ENCODE peak calls at places on chromosomes 12 and 14, in eight cellular contexts. Q, V, D, P, Z, G, C and L are unnamed samples.

GRCh38 chr14:92886337-92886736 is 36.6 kb upstream of the CHGA start:
- DNase-seq in Q (no peak), G (no peak), P (no peak), Z (no peak), C (no peak), V (no peak), D (no peak), L (no peak)

GRCh38 chr14:64476438-64476837 is 11.1 kb downstream of the AKAP5 start:
- DNase-seq in Q (no peak), D (no peak), Z (no peak), P (no peak), C (no peak), G (no peak), V (no peak), L (no peak)

GRCh38 chr12:125467363-125467762 is 402.1 kb downstream of the AACS start:
- DNase-seq in Z (no peak), V (no peak), G (no peak), P (no peak), D (no peak), C (no peak), Q (no peak), L (no peak)

GRCh38 chr14:20302042-20302761 is 3.5 kb downstream of the TTC5 start:
- DNase-seq in V (no peak), P (no peak), D (no peak), C (no peak), G (no peak), Z (no peak), Q (peak; percentile 20), L (no peak)

GRCh38 chr12:69392146-69392928 is 32.8 kb downstream of the YEATS4 start:
- DNase-seq in Z (no peak), G (peak; percentile 14), P (no peak), D (no peak), C (peak; percentile 10), V (no peak), Q (no peak), L (no peak)

GRCh38 chr12:128510527-128510926 is 243.6 kb downstream of the TMEM132C start:
- DNase-seq in G (no peak), D (no peak), P (no peak), C (no peak), Z (no peak), V (no peak), Q (no peak), L (no peak)

GRCh38 chr12:64796205-64796845 is 28.1 kb upstream of the TBC1D30 start:
- DNase-seq in D (no peak), Z (no peak), G (peak; percentile 88), C (peak; percentile 89), P (peak; percentile 65), V (peak; percentile 92), Q (peak; percentile 94), L (no peak)

GRCh38 chr12:47021298-47021697 is 58.1 kb upstream of the PCED1B start:
- DNase-seq in C (peak; percentile 65), Z (no peak), G (peak; percentile 93), Q (peak; percentile 85), P (peak; percentile 11), V (peak; percentile 46), D (no peak), L (no peak)

GRCh38 chr12:24839268-24839791 is 109.6 kb downstream of the BCAT1 start:
- DNase-seq in V (no peak), Q (peak; percentile 39), Z (no peak), D (no peak), G (no peak), P (no peak), C (peak; percentile 67), L (no peak)

GRCh38 chr12:111584959-111585358 is 14.2 kb downstream of the ATXN2 start:
- DNase-seq in G (peak; percentile 78), D (no peak), V (no peak), Q (peak; percentile 18), C (no peak), Z (peak; percentile 14), P (no peak), L (no peak)

GRCh38 chr12:47990351-47991105 is 13.7 kb downstream of the COL2A1 start:
- DNase-seq in Z (peak; percentile 16), V (no peak), G (no peak), Q (peak; percentile 42), P (peak; percentile 29), D (no peak), C (peak; percentile 85), L (no peak)

GRCh38 chr12:122304924-122305323 is 38.6 kb upstream of the VPS33A start:
- DNase-seq in P (no peak), V (no peak), G (peak; percentile 8), Z (no peak), C (no peak), Q (no peak), D (no peak), L (no peak)

GRCh38 chr12:74530676-74531075 is 7.0 kb upstream of the ATXN7L3B start:
- DNase-seq in V (no peak), P (no peak), Z (no peak), D (no peak), Q (no peak), G (peak; percentile 25), C (no peak), L (no peak)

GRCh38 chr12:8036366-8036765 is 3.9 kb downstream of the FOXJ2 start:
- DNase-seq in Z (peak; percentile 82), V (no peak), G (no peak), D (no peak), P (no peak), Q (no peak), C (no peak), L (no peak)

GRCh38 chr12:104507672-104508071 is 50.9 kb downstream of the CHST11 start:
- DNase-seq in Z (no peak), Q (no peak), D (no peak), G (no peak), V (no peak), P (no peak), C (no peak), L (no peak)

GRCh38 chr14:96253140-96253539 is 2.9 kb upstream of the BDKRB1 start:
- DNase-seq in C (no peak), V (no peak), Z (no peak), G (peak; percentile 68), P (no peak), D (no peak), Q (peak; percentile 92), L (no peak)

GRCh38 chr14:69664190-69664742 is 52.9 kb downstream of the SUSD6 start:
- DNase-seq in Q (no peak), G (no peak), Z (no peak), C (no peak), D (no peak), V (no peak), P (no peak), L (no peak)

GRCh38 chr14:69660344-69661193 is 49.2 kb downstream of the SUSD6 start:
- DNase-seq in G (no peak), P (no peak), V (no peak), C (peak; percentile 66), D (no peak), Q (no peak), Z (no peak), L (no peak)

GRCh38 chr14:69661194-69661537 is 49.8 kb downstream of the SUSD6 start:
- DNase-seq in Z (no peak), V (no peak), Q (no peak), D (no peak), P (no peak), C (no peak), G (no peak), L (no peak)

GRCh38 chr14:69663322-69663686 is 51.9 kb downstream of the SUSD6 start:
- DNase-seq in G (no peak), C (no peak), D (no peak), V (no peak), Z (no peak), Q (no peak), P (no peak), L (no peak)

DNA sequence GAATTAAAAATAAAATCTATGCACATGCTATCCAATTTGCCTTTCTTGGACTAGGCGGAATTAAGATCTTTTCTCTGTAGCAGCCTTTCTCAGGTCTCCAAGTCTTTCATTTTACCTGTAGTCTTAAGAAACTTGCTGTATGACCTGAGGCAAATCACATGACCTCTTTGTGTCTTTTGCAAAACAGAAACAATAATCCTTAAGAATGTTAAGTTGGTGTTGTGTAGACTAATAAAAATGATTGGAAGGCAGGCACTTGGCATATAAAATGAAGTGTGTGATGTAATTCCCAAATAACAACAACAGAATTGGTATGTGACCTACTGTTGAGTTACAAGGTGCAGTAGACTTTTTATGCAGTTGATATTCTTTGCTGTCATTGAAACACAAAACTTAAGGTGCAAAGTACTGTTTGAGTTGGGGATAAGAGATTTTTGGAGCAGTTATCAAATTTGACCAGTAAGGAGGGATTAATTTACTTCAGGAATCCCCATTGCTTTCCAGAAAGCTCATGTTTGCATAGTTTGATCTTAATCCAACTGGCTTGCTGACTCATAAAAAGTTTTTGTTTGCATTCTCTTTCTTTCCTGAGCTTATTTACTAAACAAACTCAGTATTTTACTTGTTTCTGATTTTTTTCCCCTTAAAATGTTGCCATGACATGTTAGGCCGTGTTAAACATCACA is 51.4 kb downstream of the SUSD6 start:
- DNase-seq in C (no peak), V (no peak), G (no peak), D (no peak), Q (no peak), P (no peak), Z (no peak), L (no peak)
- H3K4me1 ChIP-seq in C (peaks cover 52% of the 10 kb centered on the region), V (peaks cover 86% of the 10 kb centered on the region), G (peaks cover 43% of the 10 kb centered on the region), D (peaks cover 93% of the 10 kb centered on the region), Q (peaks cover 40% of the 10 kb centered on the region), P (peaks cover 16% of the 10 kb centered on the region), Z (peaks cover 36% of the 10 kb centered on the region), L (peaks cover 98% of the 10 kb centered on the region)

DNA sequence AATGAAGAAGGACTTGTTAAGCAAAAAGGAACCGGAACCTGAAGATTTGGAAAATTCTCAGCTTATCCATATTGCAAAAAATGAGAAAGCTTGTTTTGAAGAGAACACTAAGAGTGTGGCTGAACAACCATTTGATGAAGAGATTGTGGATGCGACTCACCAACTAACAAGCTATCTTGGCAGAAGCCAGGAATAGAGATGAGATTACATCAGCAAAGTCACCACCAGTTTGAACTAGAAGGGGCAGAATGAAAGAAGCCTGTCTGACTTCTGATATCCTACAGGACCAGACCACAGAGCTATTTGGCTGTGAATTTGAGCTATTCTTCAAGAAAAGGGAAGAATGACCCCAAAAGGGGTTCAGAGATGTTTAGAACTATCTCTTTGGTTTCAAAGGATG is 15.2 kb downstream of the NDUFA9 start:
- DNase-seq in V (no peak), Z (no peak), Q (peak; percentile 20), D (no peak), C (no peak), P (no peak), G (peak; percentile 61), L (no peak)
- H3K36me3 ChIP-seq in V (peaks cover 89% of the 10 kb centered on the region), Z (peaks cover 29% of the 10 kb centered on the region), Q (peaks cover 70% of the 10 kb centered on the region), D (peaks cover 100% of the 10 kb centered on the region), C (peaks cover 97% of the 10 kb centered on the region), P (peaks cover 72% of the 10 kb centered on the region), G (peaks cover 24% of the 10 kb centered on the region), L (peaks cover 98% of the 10 kb centered on the region)

DNA sequence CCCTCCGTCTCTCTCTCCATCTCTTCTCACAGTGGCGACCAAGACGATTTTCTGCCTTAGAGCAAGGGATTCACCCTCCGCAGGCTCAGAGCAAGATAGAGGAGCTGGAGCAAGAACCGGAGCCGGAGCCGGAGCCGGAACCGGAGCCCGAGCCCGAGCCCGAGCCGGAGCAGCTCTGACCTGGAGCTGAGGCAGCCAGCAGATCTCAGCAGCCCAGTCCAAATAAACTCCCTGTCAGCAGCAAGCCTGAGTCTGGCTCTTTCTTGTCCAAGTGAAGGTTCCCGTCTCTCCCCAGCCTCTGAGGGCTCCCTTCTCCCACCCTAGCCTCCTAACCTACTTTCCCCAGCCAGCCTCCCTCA is 5.9 kb downstream of the LAG3 start:
- DNase-seq in P (no peak), V (no peak), C (no peak), Q (peak; percentile 59), G (no peak), Z (peak; percentile 81), D (no peak), L (no peak)
- H3K27ac ChIP-seq in P (no peak overlapping the region), V (peak overlapping the region; percentile 16), C (no peak overlapping the region), Q (peak overlapping the region; percentile 26), G (no peak overlapping the region), Z (peak overlapping the region; percentile 2), D (peak overlapping the region; percentile 53), L (peak overlapping the region; percentile 52)

GRCh38 chr14:53946071-53946403 is 10.6 kb downstream of the BMP4 start:
- DNase-seq in D (no peak), P (no peak), Q (no peak), G (no peak), V (no peak), Z (no peak), C (no peak), L (no peak)
- H3K4me1 ChIP-seq in D (no peaks in the 10 kb centered on the region), P (no peaks in the 10 kb centered on the region), Q (no peaks in the 10 kb centered on the region), G (no peaks in the 10 kb centered on the region), V (peaks cover 71% of the 10 kb centered on the region), Z (no peaks in the 10 kb centered on the region), C (no peaks in the 10 kb centered on the region), L (no peaks in the 10 kb centered on the region)